ENCODE peak calls at places on chromosomes 11 and 22, in nine cellular contexts. W is psoas muscle, H is cardiac muscle cell, P is K562, N is neural progenitor cell, B is transverse colon, S is tibial nerve, Y is GM12878, F is mammary epithelial cell. R is an unnamed sample.

GRCh38 chr11:75103380-75104026 is 6.8 kb upstream of the OR2AT4 start:
- DNase-seq in P (peak; percentile 41), N (no peak), W (no peak), F (peak; percentile 34), B (no peak), Y (peak; percentile 50), H (peak; percentile 46), S (no peak), R (no peak)

GRCh38 chr11:66338276-66339162 is 2.3 kb upstream of the RIN1 start:
- DNase-seq in F (no peak), N (no peak), W (no peak), Y (no peak), H (no peak), P (no peak), S (no peak), B (no peak), R (no peak)

GRCh38 chr22:47064416-47064815 is 302.0 kb downstream of the TBC1D22A start:
- DNase-seq in P (no peak), H (no peak), Y (no peak), F (no peak), B (no peak), W (no peak), N (no peak), S (no peak), R (no peak)

GRCh38 chr11:116857316-116857715 is 19.9 kb upstream of the APOA1 start:
- DNase-seq in W (no peak), H (peak; percentile 48), B (no peak), Y (no peak), S (no peak), N (no peak), F (no peak), P (no peak), R (no peak)

GRCh38 chr11:67367836-67368227 is 5.6 kb downstream of the CLCF1 start:
- DNase-seq in N (no peak), H (no peak), B (no peak), Y (no peak), P (no peak), S (no peak), F (no peak), W (no peak), R (no peak)

GRCh38 chr11:118998822-118999221 is 884 bp downstream of the CENATAC start:
- DNase-seq in F (peak; percentile 80), B (no peak), H (peak; percentile 65), Y (no peak), N (peak; percentile 53), W (no peak), P (peak; percentile 47), S (no peak), R (no peak)

GRCh38 chr11:120547301-120547700 is 35.8 kb downstream of the GRIK4 start:
- DNase-seq in F (peak; percentile 18), P (no peak), W (no peak), S (no peak), B (no peak), H (peak; percentile 36), N (no peak), Y (no peak), R (no peak)

GRCh38 chr11:92482502-92482901 is 257.9 kb downstream of the FAT3 start:
- DNase-seq in S (no peak), P (no peak), H (no peak), W (no peak), B (no peak), N (no peak), Y (no peak), F (no peak), R (no peak)

GRCh38 chr22:18955696-18956095 is 19.6 kb upstream of the PRODH start:
- DNase-seq in Y (no peak), B (no peak), S (no peak), H (no peak), F (no peak), N (no peak), P (no peak), W (no peak), R (no peak)

GRCh38 chr11:134289789-134290188 is 13.6 kb downstream of the GLB1L3 start:
- DNase-seq in Y (no peak), P (peak; percentile 21), S (no peak), H (no peak), F (no peak), B (no peak), N (peak; percentile 50), W (no peak), R (no peak)

GRCh38 chr11:808427-809286 is 1.1 kb upstream of the RPLP2 start:
- DNase-seq in H (no peak), Y (no peak), S (no peak), F (no peak), P (peak; percentile 82), B (peak; percentile 35), W (peak; percentile 91), N (no peak), R (no peak)

GRCh38 chr11:73866586-73866996 is 10.1 kb downstream of the COA4 start:
- DNase-seq in N (no peak), W (no peak), Y (no peak), F (peak; percentile 79), B (peak; percentile 21), S (no peak), P (no peak), H (peak; percentile 91), R (no peak)

GRCh38 chr11:845872-846271 is 3.2 kb downstream of the TSPAN4 start:
- DNase-seq in F (no peak), N (no peak), B (no peak), H (peak; percentile 63), S (no peak), W (no peak), Y (no peak), P (no peak), R (no peak)

DNA sequence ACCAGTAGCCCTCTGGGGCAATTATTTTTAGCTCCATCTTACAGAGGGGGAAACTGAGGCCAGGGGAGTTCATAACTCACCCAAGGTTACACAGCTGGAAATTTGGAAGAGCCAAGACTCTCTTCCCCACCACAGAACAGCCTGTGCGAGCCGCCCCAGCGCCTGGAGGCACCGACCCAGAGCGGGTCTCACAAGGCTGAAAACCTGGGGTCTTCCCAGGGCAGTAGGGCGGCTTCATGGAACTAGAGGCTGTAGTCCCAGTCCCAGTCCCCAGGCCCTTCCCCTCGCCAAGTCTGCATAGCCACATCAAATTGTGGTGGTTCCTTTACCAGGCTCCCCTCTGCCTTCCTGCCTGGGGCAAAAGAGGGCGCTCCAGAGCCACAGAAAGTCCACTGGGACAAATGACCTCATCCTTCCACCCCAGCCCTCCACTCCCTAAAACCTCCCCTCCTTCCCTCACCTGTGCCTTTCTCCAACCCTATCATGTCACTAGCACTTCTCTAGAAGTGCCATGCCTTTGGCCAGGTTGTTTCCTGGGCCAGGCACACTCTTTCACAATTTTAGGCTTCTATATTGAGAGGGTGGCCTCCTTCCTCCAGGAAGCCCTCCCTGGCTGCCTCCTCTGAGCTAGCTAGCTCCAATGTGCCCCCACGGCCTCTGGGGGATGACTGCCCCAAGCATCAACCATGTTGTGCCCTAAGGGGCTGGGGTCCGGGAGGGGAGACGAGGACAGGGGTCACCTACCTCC is 15.2 kb upstream of the CDC42EP1 start:
- DNase-seq in H (peak; percentile 84), S (no peak), F (peak; percentile 80), B (peak; percentile 88), Y (no peak), N (peak; percentile 83), P (peak; percentile 72), W (peak; percentile 65), R (peak; percentile 50)
- H3K27ac ChIP-seq in H (peak overlapping the region; percentile 73), S (peak overlapping the region; percentile 88), F (peak overlapping the region; percentile 66), B (peak overlapping the region; percentile 83), Y (no peak overlapping the region), N (no peak overlapping the region), P (no peak overlapping the region), W (peak overlapping the region; percentile 79), R (peak overlapping the region; percentile 85)

DNA sequence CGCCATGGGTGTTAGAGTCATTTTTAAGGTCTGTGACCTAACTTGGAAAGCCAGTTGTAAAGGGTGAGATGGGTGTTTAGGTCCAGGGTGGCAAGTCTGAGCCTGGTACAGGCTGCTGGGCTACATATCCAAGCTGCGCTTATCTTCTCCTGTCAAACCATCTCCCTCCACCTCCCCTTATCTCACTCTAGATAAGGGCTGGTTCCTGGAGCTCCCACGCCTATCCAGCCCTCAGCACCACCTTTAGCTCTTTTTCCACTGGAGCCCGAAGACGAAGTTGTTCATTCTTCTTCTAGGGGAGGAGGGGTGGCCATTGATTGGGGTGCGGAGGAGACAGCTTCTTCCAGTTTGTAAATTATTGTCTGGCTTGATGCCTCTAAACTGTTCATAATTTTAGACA is 48.5 kb downstream of the MICAL2 start:
- DNase-seq in N (no peak), W (no peak), B (no peak), Y (no peak), H (peak; percentile 64), P (no peak), S (no peak), F (no peak), R (no peak)
- H3K27ac ChIP-seq in N (no peak overlapping the region), W (peak overlapping the region; percentile 67), B (peak overlapping the region; percentile 87), Y (no peak overlapping the region), H (peak overlapping the region; percentile 99), P (no peak overlapping the region), S (peak overlapping the region; percentile 44), F (no peak overlapping the region), R (peak overlapping the region; percentile 64)

GRCh38 chr11:44467413-44467812 is 98.0 kb upstream of the CD82 start:
- DNase-seq in S (no peak), F (no peak), B (no peak), N (peak; percentile 59), P (no peak), H (no peak), Y (no peak), W (no peak), R (no peak)
- H3K27ac ChIP-seq in S (no peak overlapping the region), F (no peak overlapping the region), B (no peak overlapping the region), N (no peak overlapping the region), P (no peak overlapping the region), H (no peak overlapping the region), Y (no peak overlapping the region), W (no peak overlapping the region), R (no peak overlapping the region)

GRCh38 chr22:23281406-23282088 is 101.2 kb downstream of the BCR start:
- DNase-seq in N (peak; percentile 89), W (peak; percentile 76), Y (peak; percentile 25), F (peak; percentile 81), B (peak; percentile 88), H (peak; percentile 81), P (peak; percentile 100), S (peak; percentile 80), R (peak; percentile 85)
- H3K27ac ChIP-seq in N (no peak overlapping the region), W (no peak overlapping the region), Y (peak overlapping the region; percentile 13), F (peak overlapping the region; percentile 73), B (peak overlapping the region; percentile 42), H (no peak overlapping the region), P (no peak overlapping the region), S (peak overlapping the region; percentile 69), R (no peak overlapping the region)

DNA sequence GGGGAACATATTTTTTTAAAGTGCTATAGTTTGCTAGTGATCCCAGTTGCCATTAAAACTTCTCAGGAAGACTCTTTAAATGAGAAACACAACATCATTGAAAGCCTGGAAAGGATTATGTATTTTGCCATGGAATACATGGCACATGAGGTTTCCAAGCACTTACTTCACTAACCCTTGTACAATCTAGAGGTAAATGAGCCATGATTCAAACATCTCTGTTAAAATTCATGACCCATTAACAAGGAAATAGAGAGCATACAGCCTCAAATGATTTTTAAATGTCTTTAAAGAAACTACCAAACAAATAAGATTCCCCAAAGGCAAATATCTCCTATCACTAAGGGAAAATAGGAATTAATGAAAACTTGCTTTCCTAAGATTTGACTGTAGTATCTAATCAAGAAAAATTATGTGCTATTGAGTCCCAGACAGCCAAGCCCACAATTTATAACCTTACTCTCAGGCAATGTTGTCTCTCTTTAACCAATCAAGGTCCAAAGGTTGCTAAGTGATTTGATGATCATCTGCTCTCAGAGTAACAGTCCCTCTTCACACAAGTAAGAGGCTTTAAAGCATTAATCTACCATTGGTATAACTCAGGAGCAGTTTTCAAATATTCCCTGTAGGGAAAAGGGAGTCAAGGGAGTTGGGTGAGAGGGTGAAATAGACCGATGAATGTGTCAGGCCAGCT is 92.0 kb upstream of the DDI1 start:
- DNase-seq in W (no peak), H (no peak), Y (no peak), S (no peak), N (no peak), P (no peak), B (no peak), F (no peak), R (no peak)
- H3K27ac ChIP-seq in W (no peak overlapping the region), H (no peak overlapping the region), Y (no peak overlapping the region), S (no peak overlapping the region), N (no peak overlapping the region), P (no peak overlapping the region), B (no peak overlapping the region), F (no peak overlapping the region), R (no peak overlapping the region)

R was measured in thyroid gland.